ENCODE peak calls at places on chromosome 15, in five cellular contexts. N is Right ventricle myocardium inferior; R is omental fat pad; D is Right ventricle myocardium superior; F is activated T-cell treated with anti-CD3 and anti-CD28 coated beads, Interleukin-2, amount 50 U/mL, for 72 hours. M is an unnamed sample.

GRCh38 chr15:71634820-71635219 is 175.5 kb upstream of the NR2E3 start:
- ATAC-seq in D (peak), R (no peak), F (no peak), N (peak), M (no peak)

GRCh38 chr15:25859838-25860645 is 3.1 kb downstream of the ATP10A start:
- ATAC-seq in F (peak), R (no peak), D (peak), N (no peak), M (peak)

GRCh38 chr15:77067691-77068367 is 3.1 kb downstream of the TSPAN3 start:
- ATAC-seq in R (no peak), D (no peak), F (no peak), N (no peak), M (no peak)

GRCh38 chr15:73631915-73632669 is 1.1 kb downstream of the NPTN start:
- ATAC-seq in R (no peak), D (peak), N (peak), F (no peak), M (peak)

GRCh38 chr15:70723124-70723427 is 40.3 kb downstream of the UACA start:
- ATAC-seq in D (no peak), F (no peak), N (no peak), R (no peak), M (no peak)

GRCh38 chr15:78425643-78426042 is 12.4 kb upstream of the IREB2 start:
- ATAC-seq in N (no peak), D (no peak), R (no peak), F (peak), M (no peak)

GRCh38 chr15:58444658-58445332 is 13.0 kb downstream of the LIPC start:
- ATAC-seq in N (no peak), R (no peak), D (no peak), F (no peak), M (no peak)

GRCh38 chr15:33083232-33084006 is 111.1 kb downstream of the FMN1 start:
- ATAC-seq in F (no peak), R (no peak), N (no peak), D (no peak), M (no peak)

GRCh38 chr15:29736745-29737023 is 85.6 kb downstream of the TJP1 start:
- ATAC-seq in R (peak), N (peak), D (peak), F (no peak), M (no peak)

GRCh38 chr15:59814409-59814808 is 125.3 kb upstream of the BNIP2 start:
- ATAC-seq in F (peak), N (no peak), R (no peak), D (no peak), M (no peak)

GRCh38 chr15:65945616-65946015 is 76.3 kb downstream of the RAB11A start:
- ATAC-seq in D (no peak), N (no peak), R (no peak), F (no peak), M (no peak)

GRCh38 chr15:93200448-93201226 is 111.6 kb upstream of the RGMA start:
- ATAC-seq in R (no peak), D (peak), N (peak), F (no peak), M (no peak)

GRCh38 chr15:36802861-36803531 is 223.6 kb downstream of the CDIN1 start:
- ATAC-seq in R (no peak), D (no peak), F (no peak), N (no peak), M (no peak)

GRCh38 chr15:77518458-77518857 is 97.8 kb downstream of the HMG20A start:
- ATAC-seq in N (no peak), F (no peak), R (no peak), D (no peak), M (no peak)

GRCh38 chr15:70318594-70318993 is 220.9 kb upstream of the TLE3 start:
- ATAC-seq in F (no peak), D (no peak), N (no peak), R (peak), M (no peak)

GRCh38 chr15:90400005-90400758 is 12.1 kb downstream of the IQGAP1 start:
- ATAC-seq in F (peak), N (peak), R (no peak), D (no peak), M (peak)

GRCh38 chr15:24986653-24987052 is 31.9 kb downstream of the SNRPN start:
- ATAC-seq in N (no peak), R (no peak), F (no peak), D (no peak), M (no peak)

GRCh38 chr15:71754660-71755059 is 55.7 kb upstream of the NR2E3 start:
- ATAC-seq in D (no peak), N (no peak), F (no peak), R (no peak), M (no peak)

GRCh38 chr15:77676569-77677375 is 44.1 kb upstream of the LINGO1 start:
- ATAC-seq in N (no peak), D (peak), R (no peak), F (no peak), M (no peak)